ENCODE peak calls at places on chromosomes 12 and 14, in nine cellular contexts. One of them, this sample, is unnamed.

GRCh38 chr12:15830538-15830937 is 41.4 kb upstream of the EPS8 start:
- DNase-seq in cardiac muscle cell: no peak
- DNase-seq in fibroblast of the aortic adventitia: peak
- DNase-seq in choroid plexus epithelial cell: peak
- DNase-seq in neural progenitor cell: no peak
- DNase-seq in psoas muscle: no peak
- DNase-seq in A549: no peak
- DNase-seq in HFFc6: peak
- DNase-seq in GM06990: no peak
- DNase-seq in this sample: peak

GRCh38 chr12:132886529-132887477 is 602 bp downstream of the CHFR start:
- DNase-seq in cardiac muscle cell: no peak
- DNase-seq in fibroblast of the aortic adventitia: peak
- DNase-seq in choroid plexus epithelial cell: peak
- DNase-seq in neural progenitor cell: no peak
- DNase-seq in psoas muscle: peak
- DNase-seq in A549: peak
- DNase-seq in HFFc6: no peak
- DNase-seq in GM06990: peak
- DNase-seq in this sample: no peak

GRCh38 chr12:12017798-12018197 is 52.9 kb upstream of the BCL2L14 start:
- DNase-seq in cardiac muscle cell: peak
- DNase-seq in fibroblast of the aortic adventitia: no peak
- DNase-seq in choroid plexus epithelial cell: peak
- DNase-seq in neural progenitor cell: peak
- DNase-seq in psoas muscle: no peak
- DNase-seq in A549: no peak
- DNase-seq in HFFc6: no peak
- DNase-seq in GM06990: no peak
- DNase-seq in this sample: no peak

GRCh38 chr12:40162022-40162421 is 56.1 kb upstream of the SLC2A13 start:
- DNase-seq in cardiac muscle cell: no peak
- DNase-seq in fibroblast of the aortic adventitia: no peak
- DNase-seq in choroid plexus epithelial cell: no peak
- DNase-seq in neural progenitor cell: no peak
- DNase-seq in psoas muscle: no peak
- DNase-seq in A549: no peak
- DNase-seq in HFFc6: no peak
- DNase-seq in GM06990: no peak
- DNase-seq in this sample: no peak

GRCh38 chr12:124767075-124767821 is 96.4 kb downstream of the SCARB1 start:
- DNase-seq in cardiac muscle cell: peak
- DNase-seq in fibroblast of the aortic adventitia: peak
- DNase-seq in choroid plexus epithelial cell: peak
- DNase-seq in neural progenitor cell: peak
- DNase-seq in psoas muscle: peak
- DNase-seq in A549: peak
- DNase-seq in HFFc6: no peak
- DNase-seq in GM06990: peak
- DNase-seq in this sample: peak

GRCh38 chr12:106136263-106136662 is 2.5 kb downstream of the NUAK1 start:
- DNase-seq in cardiac muscle cell: peak
- DNase-seq in fibroblast of the aortic adventitia: peak
- DNase-seq in choroid plexus epithelial cell: peak
- DNase-seq in neural progenitor cell: peak
- DNase-seq in psoas muscle: peak
- DNase-seq in A549: peak
- DNase-seq in HFFc6: peak
- DNase-seq in GM06990: peak
- DNase-seq in this sample: peak

GRCh38 chr14:51424569-51425251 is 184.7 kb downstream of the TMX1 start:
- DNase-seq in cardiac muscle cell: no peak
- DNase-seq in fibroblast of the aortic adventitia: peak
- DNase-seq in choroid plexus epithelial cell: peak
- DNase-seq in neural progenitor cell: peak
- DNase-seq in psoas muscle: no peak
- DNase-seq in A549: no peak
- DNase-seq in HFFc6: no peak
- DNase-seq in GM06990: no peak
- DNase-seq in this sample: no peak

GRCh38 chr14:35549551-35549950 is 15.6 kb downstream of the INSM2 start:
- DNase-seq in cardiac muscle cell: no peak
- DNase-seq in fibroblast of the aortic adventitia: no peak
- DNase-seq in choroid plexus epithelial cell: no peak
- DNase-seq in neural progenitor cell: no peak
- DNase-seq in psoas muscle: no peak
- DNase-seq in A549: no peak
- DNase-seq in HFFc6: no peak
- DNase-seq in GM06990: no peak
- DNase-seq in this sample: no peak

GRCh38 chr12:62697893-62698292 is 231.3 kb downstream of the MON2 start:
- DNase-seq in cardiac muscle cell: no peak
- DNase-seq in fibroblast of the aortic adventitia: peak
- DNase-seq in choroid plexus epithelial cell: no peak
- DNase-seq in neural progenitor cell: no peak
- DNase-seq in psoas muscle: no peak
- DNase-seq in A549: no peak
- DNase-seq in HFFc6: no peak
- DNase-seq in GM06990: no peak
- DNase-seq in this sample: no peak

GRCh38 chr12:49296836-49297694 is 2.1 kb downstream of the PRPH start:
- DNase-seq in cardiac muscle cell: no peak
- DNase-seq in fibroblast of the aortic adventitia: no peak
- DNase-seq in choroid plexus epithelial cell: no peak
- DNase-seq in neural progenitor cell: peak
- DNase-seq in psoas muscle: no peak
- DNase-seq in A549: peak
- DNase-seq in HFFc6: no peak
- DNase-seq in GM06990: peak
- DNase-seq in this sample: peak

GRCh38 chr12:96399081-96399918 is 939 bp downstream of the CDK17 start:
- DNase-seq in cardiac muscle cell: peak
- DNase-seq in fibroblast of the aortic adventitia: peak
- DNase-seq in choroid plexus epithelial cell: peak
- DNase-seq in neural progenitor cell: peak
- DNase-seq in psoas muscle: peak
- DNase-seq in A549: peak
- DNase-seq in HFFc6: peak
- DNase-seq in GM06990: peak
- DNase-seq in this sample: peak

GRCh38 chr12:51721281-51721940 is 127.1 kb downstream of the FIGNL2 start:
- DNase-seq in cardiac muscle cell: peak
- DNase-seq in fibroblast of the aortic adventitia: peak
- DNase-seq in choroid plexus epithelial cell: peak
- DNase-seq in neural progenitor cell: peak
- DNase-seq in psoas muscle: peak
- DNase-seq in A549: no peak
- DNase-seq in HFFc6: no peak
- DNase-seq in GM06990: peak
- DNase-seq in this sample: no peak

GRCh38 chr12:24482882-24483604 is 465.9 kb downstream of the BCAT1 start:
- DNase-seq in cardiac muscle cell: no peak
- DNase-seq in fibroblast of the aortic adventitia: no peak
- DNase-seq in choroid plexus epithelial cell: no peak
- DNase-seq in neural progenitor cell: no peak
- DNase-seq in psoas muscle: no peak
- DNase-seq in A549: no peak
- DNase-seq in HFFc6: no peak
- DNase-seq in GM06990: no peak
- DNase-seq in this sample: no peak

GRCh38 chr12:122040579-122041386 is 19.1 kb downstream of the BCL7A start:
- DNase-seq in cardiac muscle cell: no peak
- DNase-seq in fibroblast of the aortic adventitia: no peak
- DNase-seq in choroid plexus epithelial cell: no peak
- DNase-seq in neural progenitor cell: no peak
- DNase-seq in psoas muscle: no peak
- DNase-seq in A549: peak
- DNase-seq in HFFc6: no peak
- DNase-seq in GM06990: no peak
- DNase-seq in this sample: no peak

GRCh38 chr14:77883479-77884238 is 83.8 kb downstream of the ADCK1 start:
- DNase-seq in cardiac muscle cell: no peak
- DNase-seq in fibroblast of the aortic adventitia: no peak
- DNase-seq in choroid plexus epithelial cell: no peak
- DNase-seq in neural progenitor cell: no peak
- DNase-seq in psoas muscle: no peak
- DNase-seq in A549: peak
- DNase-seq in HFFc6: no peak
- DNase-seq in GM06990: no peak
- DNase-seq in this sample: no peak
- TF ChIP-seq CTCF in cardiac muscle cell: no peak
- TF ChIP-seq CTCF in fibroblast of the aortic adventitia: no peak
- TF ChIP-seq CTCF in choroid plexus epithelial cell: no peak
- TF ChIP-seq CTCF in neural progenitor cell: no peak
- TF ChIP-seq CTCF in psoas muscle: no peak
- TF ChIP-seq CTCF in A549: no peak
- TF ChIP-seq CTCF in HFFc6: no peak
- TF ChIP-seq CTCF in GM06990: no peak
- TF ChIP-seq CTCF in this sample: no peak

GRCh38 chr14:92458959-92459478 is 54.6 kb upstream of the RIN3 start:
- DNase-seq in cardiac muscle cell: no peak
- DNase-seq in fibroblast of the aortic adventitia: no peak
- DNase-seq in choroid plexus epithelial cell: no peak
- DNase-seq in neural progenitor cell: no peak
- DNase-seq in psoas muscle: no peak
- DNase-seq in A549: no peak
- DNase-seq in HFFc6: no peak
- DNase-seq in GM06990: no peak
- DNase-seq in this sample: no peak
- TF ChIP-seq CTCF in cardiac muscle cell: no peak
- TF ChIP-seq CTCF in fibroblast of the aortic adventitia: no peak
- TF ChIP-seq CTCF in choroid plexus epithelial cell: no peak
- TF ChIP-seq CTCF in neural progenitor cell: no peak
- TF ChIP-seq CTCF in psoas muscle: no peak
- TF ChIP-seq CTCF in A549: no peak
- TF ChIP-seq CTCF in HFFc6: no peak
- TF ChIP-seq CTCF in GM06990: no peak
- TF ChIP-seq CTCF in this sample: no peak

GRCh38 chr12:89528434-89528833 is 2.6 kb upstream of the POC1B start:
- DNase-seq in cardiac muscle cell: no peak
- DNase-seq in fibroblast of the aortic adventitia: no peak
- DNase-seq in choroid plexus epithelial cell: no peak
- DNase-seq in neural progenitor cell: no peak
- DNase-seq in psoas muscle: no peak
- DNase-seq in A549: no peak
- DNase-seq in HFFc6: no peak
- DNase-seq in GM06990: no peak
- DNase-seq in this sample: no peak

GRCh38 chr12:89521348-89522238 is 3.0 kb downstream of the GALNT4 start:
- DNase-seq in cardiac muscle cell: no peak
- DNase-seq in fibroblast of the aortic adventitia: no peak
- DNase-seq in choroid plexus epithelial cell: peak
- DNase-seq in neural progenitor cell: no peak
- DNase-seq in psoas muscle: no peak
- DNase-seq in A549: peak
- DNase-seq in HFFc6: no peak
- DNase-seq in GM06990: no peak
- DNase-seq in this sample: no peak

GRCh38 chr12:89524201-89525001 is at the start of gene GALNT4:
- DNase-seq in cardiac muscle cell: peak
- DNase-seq in fibroblast of the aortic adventitia: peak
- DNase-seq in choroid plexus epithelial cell: peak
- DNase-seq in neural progenitor cell: peak
- DNase-seq in psoas muscle: peak
- DNase-seq in A549: peak
- DNase-seq in HFFc6: peak
- DNase-seq in GM06990: peak
- DNase-seq in this sample: peak

GRCh38 chr12:89525824-89526770 is at the start of gene POC1B:
- DNase-seq in cardiac muscle cell: peak
- DNase-seq in fibroblast of the aortic adventitia: peak
- DNase-seq in choroid plexus epithelial cell: peak
- DNase-seq in neural progenitor cell: peak
- DNase-seq in psoas muscle: peak
- DNase-seq in A549: peak
- DNase-seq in HFFc6: peak
- DNase-seq in GM06990: peak
- DNase-seq in this sample: peak

DNA sequence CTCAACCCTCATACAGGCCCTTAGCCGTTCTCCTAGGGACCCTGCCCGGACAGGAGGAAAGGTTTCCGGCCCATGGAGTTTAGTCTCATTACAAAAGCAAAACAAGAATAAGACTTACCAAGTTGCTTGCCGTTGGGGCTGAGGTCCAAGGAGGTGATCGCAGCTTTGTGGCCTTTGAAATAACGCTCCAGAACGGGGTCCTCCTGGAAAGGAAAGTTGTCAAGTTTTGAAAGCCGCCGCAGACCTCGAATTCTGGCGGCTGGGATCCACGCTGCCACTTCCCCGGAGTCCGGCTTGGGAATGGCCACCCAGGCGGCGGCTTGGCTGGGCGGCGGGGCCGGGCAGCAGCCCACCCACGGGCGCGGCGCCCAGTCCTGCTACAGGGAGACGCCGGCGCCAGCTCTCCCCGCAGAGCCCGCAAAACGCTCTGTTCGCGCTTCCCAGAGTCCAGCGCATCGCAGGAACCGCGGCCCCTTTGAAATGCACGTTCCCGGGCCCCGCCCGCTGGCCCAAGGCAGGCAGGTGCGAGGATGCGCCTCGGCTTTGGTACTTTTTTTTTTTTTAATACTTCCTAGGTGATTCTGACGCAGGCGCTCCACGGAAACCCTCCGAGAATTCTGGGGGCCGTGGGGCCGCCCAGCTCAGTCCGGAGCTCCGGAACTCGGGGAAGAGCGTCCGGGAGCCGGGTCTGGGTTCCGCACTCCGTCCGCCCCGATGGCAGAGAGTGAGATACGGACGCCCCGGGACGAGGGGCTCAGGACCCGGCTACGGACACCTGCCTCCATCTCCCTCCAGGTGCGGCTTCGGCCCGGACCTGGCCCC is 617 bp upstream of the GALNT4 start:
- DNase-seq in cardiac muscle cell: peak
- DNase-seq in fibroblast of the aortic adventitia: no peak
- DNase-seq in choroid plexus epithelial cell: peak
- DNase-seq in neural progenitor cell: peak
- DNase-seq in psoas muscle: peak
- DNase-seq in A549: peak
- DNase-seq in HFFc6: no peak
- DNase-seq in GM06990: no peak
- DNase-seq in this sample: peak
- TF ChIP-seq CTCF in cardiac muscle cell: peak
- TF ChIP-seq CTCF in fibroblast of the aortic adventitia: no peak
- TF ChIP-seq CTCF in choroid plexus epithelial cell: no peak
- TF ChIP-seq CTCF in neural progenitor cell: no peak
- TF ChIP-seq CTCF in psoas muscle: no peak
- TF ChIP-seq CTCF in A549: peak
- TF ChIP-seq CTCF in HFFc6: peak
- TF ChIP-seq CTCF in GM06990: no peak
- TF ChIP-seq CTCF in this sample: peak

DNA sequence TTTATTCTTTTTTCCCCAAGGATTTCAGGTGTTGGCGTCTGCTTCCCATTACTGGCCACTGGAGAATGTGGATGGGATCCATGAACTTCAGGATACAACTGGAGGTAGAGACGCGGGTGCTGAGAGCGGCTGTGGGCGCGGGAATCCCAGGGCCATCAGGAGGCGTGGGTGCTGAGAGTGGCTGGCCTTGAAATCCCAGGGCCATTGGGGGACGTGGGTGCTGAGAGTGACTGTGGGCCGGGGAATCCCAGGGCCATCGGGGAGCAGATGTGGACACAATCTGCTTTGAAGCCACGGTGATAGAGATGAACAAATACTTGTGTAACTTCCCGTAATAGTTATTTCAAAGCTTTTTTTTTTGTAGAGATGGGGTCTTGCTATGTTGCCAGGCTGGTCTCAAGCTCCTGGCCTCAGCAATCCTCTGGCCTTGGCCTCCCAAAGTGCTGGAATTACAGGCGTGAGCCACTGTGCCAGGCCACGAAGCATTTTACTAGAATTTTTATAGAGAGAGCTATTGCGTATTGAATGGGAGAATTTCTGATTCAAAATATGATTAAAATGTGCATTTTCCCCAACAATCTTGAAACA is 12.8 kb downstream of the ADGRD1 start:
- DNase-seq in cardiac muscle cell: no peak
- DNase-seq in fibroblast of the aortic adventitia: no peak
- DNase-seq in choroid plexus epithelial cell: no peak
- DNase-seq in neural progenitor cell: no peak
- DNase-seq in psoas muscle: no peak
- DNase-seq in A549: no peak
- DNase-seq in HFFc6: no peak
- DNase-seq in GM06990: no peak
- DNase-seq in this sample: no peak
- TF ChIP-seq CTCF in cardiac muscle cell: no peak
- TF ChIP-seq CTCF in fibroblast of the aortic adventitia: no peak
- TF ChIP-seq CTCF in choroid plexus epithelial cell: no peak
- TF ChIP-seq CTCF in neural progenitor cell: no peak
- TF ChIP-seq CTCF in psoas muscle: no peak
- TF ChIP-seq CTCF in A549: no peak
- TF ChIP-seq CTCF in HFFc6: no peak
- TF ChIP-seq CTCF in GM06990: no peak
- TF ChIP-seq CTCF in this sample: no peak

This sample was measured in MCF 10A.